ENCODE peak calls at places on chromosomes 3 and 15, in nine cellular contexts. One of them, this sample, is unnamed.
A peak's percentile ranks its signal among the peaks of the same experiment; 100 is the strongest.

GRCh38 chr3:184377882-184378445 is at the start of gene THPO:
- DNase-seq in mesothelial cell of epicardium: no peak
- DNase-seq in T-helper 9 cell: no peak
- DNase-seq in fibroblast of the aortic adventitia: no peak
- DNase-seq in NAMALWA: no peak
- DNase-seq in EL: no peak
- DNase-seq in NCI-H460: no peak
- DNase-seq in M059J: no peak
- DNase-seq in B cell: no peak
- DNase-seq in this sample: no peak

GRCh38 chr15:98715401-98715800 is 67.1 kb downstream of the IGF1R start:
- DNase-seq in mesothelial cell of epicardium: no peak
- DNase-seq in T-helper 9 cell: no peak
- DNase-seq in fibroblast of the aortic adventitia: peak; percentile 63
- DNase-seq in NAMALWA: no peak
- DNase-seq in EL: no peak
- DNase-seq in NCI-H460: no peak
- DNase-seq in M059J: no peak
- DNase-seq in B cell: no peak
- DNase-seq in this sample: no peak

GRCh38 chr15:101483476-101483875 is 6.0 kb downstream of the PCSK6 start:
- DNase-seq in mesothelial cell of epicardium: no peak
- DNase-seq in T-helper 9 cell: no peak
- DNase-seq in fibroblast of the aortic adventitia: no peak
- DNase-seq in NAMALWA: no peak
- DNase-seq in EL: no peak
- DNase-seq in NCI-H460: no peak
- DNase-seq in M059J: no peak
- DNase-seq in B cell: no peak
- DNase-seq in this sample: no peak

GRCh38 chr3:46472056-46472455 is 7.4 kb upstream of the LTF start:
- DNase-seq in mesothelial cell of epicardium: no peak
- DNase-seq in T-helper 9 cell: no peak
- DNase-seq in fibroblast of the aortic adventitia: no peak
- DNase-seq in NAMALWA: no peak
- DNase-seq in EL: no peak
- DNase-seq in NCI-H460: no peak
- DNase-seq in M059J: no peak
- DNase-seq in B cell: no peak
- DNase-seq in this sample: no peak

GRCh38 chr15:48265145-48265544 is 59.0 kb downstream of the SLC12A1 start:
- DNase-seq in mesothelial cell of epicardium: no peak
- DNase-seq in T-helper 9 cell: no peak
- DNase-seq in fibroblast of the aortic adventitia: no peak
- DNase-seq in NAMALWA: no peak
- DNase-seq in EL: no peak
- DNase-seq in NCI-H460: no peak
- DNase-seq in M059J: no peak
- DNase-seq in B cell: no peak
- DNase-seq in this sample: no peak

GRCh38 chr15:65963911-65964482 is 94.7 kb downstream of the RAB11A start:
- DNase-seq in mesothelial cell of epicardium: no peak
- DNase-seq in T-helper 9 cell: no peak
- DNase-seq in fibroblast of the aortic adventitia: no peak
- DNase-seq in NAMALWA: no peak
- DNase-seq in EL: no peak
- DNase-seq in NCI-H460: no peak
- DNase-seq in M059J: no peak
- DNase-seq in B cell: no peak
- DNase-seq in this sample: no peak

GRCh38 chr3:196694202-196694638 is 17.8 kb downstream of the CEP19 start:
- DNase-seq in mesothelial cell of epicardium: no peak
- DNase-seq in T-helper 9 cell: no peak
- DNase-seq in fibroblast of the aortic adventitia: peak; percentile 35
- DNase-seq in NAMALWA: peak; percentile 58
- DNase-seq in EL: peak; percentile 26
- DNase-seq in NCI-H460: no peak
- DNase-seq in M059J: peak; percentile 53
- DNase-seq in B cell: peak; percentile 49
- DNase-seq in this sample: no peak

GRCh38 chr15:67093146-67093874 is 27.9 kb downstream of the SMAD3 start:
- DNase-seq in mesothelial cell of epicardium: no peak
- DNase-seq in T-helper 9 cell: no peak
- DNase-seq in fibroblast of the aortic adventitia: no peak
- DNase-seq in NAMALWA: peak; percentile 85
- DNase-seq in EL: no peak
- DNase-seq in NCI-H460: no peak
- DNase-seq in M059J: no peak
- DNase-seq in B cell: peak; percentile 87
- DNase-seq in this sample: peak; percentile 52

GRCh38 chr15:60009124-60009523 is 5.0 kb downstream of the FOXB1 start:
- DNase-seq in mesothelial cell of epicardium: no peak
- DNase-seq in T-helper 9 cell: no peak
- DNase-seq in fibroblast of the aortic adventitia: no peak
- DNase-seq in NAMALWA: no peak
- DNase-seq in EL: no peak
- DNase-seq in NCI-H460: no peak
- DNase-seq in M059J: no peak
- DNase-seq in B cell: no peak
- DNase-seq in this sample: no peak

GRCh38 chr15:82398785-82399184 is 30.8 kb upstream of the GOLGA6L9 start:
- DNase-seq in mesothelial cell of epicardium: no peak
- DNase-seq in T-helper 9 cell: no peak
- DNase-seq in fibroblast of the aortic adventitia: no peak
- DNase-seq in NAMALWA: peak; percentile 19
- DNase-seq in EL: no peak
- DNase-seq in NCI-H460: no peak
- DNase-seq in M059J: no peak
- DNase-seq in B cell: no peak
- DNase-seq in this sample: no peak

GRCh38 chr15:74695597-74696397 is at the start of gene EDC3:
- DNase-seq in mesothelial cell of epicardium: peak; percentile 83
- DNase-seq in T-helper 9 cell: peak; percentile 87
- DNase-seq in fibroblast of the aortic adventitia: peak; percentile 79
- DNase-seq in NAMALWA: peak; percentile 94
- DNase-seq in EL: peak; percentile 85
- DNase-seq in NCI-H460: peak; percentile 73
- DNase-seq in M059J: peak; percentile 83
- DNase-seq in B cell: peak; percentile 89
- DNase-seq in this sample: peak; percentile 82

GRCh38 chr15:39946862-39947261 is 12.9 kb downstream of the EIF2AK4 start:
- DNase-seq in mesothelial cell of epicardium: no peak
- DNase-seq in T-helper 9 cell: no peak
- DNase-seq in fibroblast of the aortic adventitia: peak; percentile 16
- DNase-seq in NAMALWA: no peak
- DNase-seq in EL: peak; percentile 60
- DNase-seq in NCI-H460: no peak
- DNase-seq in M059J: peak; percentile 62
- DNase-seq in B cell: no peak
- DNase-seq in this sample: no peak

GRCh38 chr3:53702776-53703175 is 143.4 kb downstream of the CHDH start:
- DNase-seq in mesothelial cell of epicardium: no peak
- DNase-seq in T-helper 9 cell: no peak
- DNase-seq in fibroblast of the aortic adventitia: no peak
- DNase-seq in NAMALWA: no peak
- DNase-seq in EL: no peak
- DNase-seq in NCI-H460: no peak
- DNase-seq in M059J: no peak
- DNase-seq in B cell: no peak
- DNase-seq in this sample: no peak

GRCh38 chr15:65632780-65633384 is 11.1 kb downstream of the SLC24A1 start:
- DNase-seq in mesothelial cell of epicardium: no peak
- DNase-seq in T-helper 9 cell: no peak
- DNase-seq in fibroblast of the aortic adventitia: no peak
- DNase-seq in NAMALWA: no peak
- DNase-seq in EL: no peak
- DNase-seq in NCI-H460: no peak
- DNase-seq in M059J: no peak
- DNase-seq in B cell: no peak
- DNase-seq in this sample: no peak

GRCh38 chr3:11917051-11917450 is 70.4 kb upstream of the TAMM41 start:
- DNase-seq in mesothelial cell of epicardium: no peak
- DNase-seq in T-helper 9 cell: no peak
- DNase-seq in fibroblast of the aortic adventitia: no peak
- DNase-seq in NAMALWA: no peak
- DNase-seq in EL: no peak
- DNase-seq in NCI-H460: no peak
- DNase-seq in M059J: no peak
- DNase-seq in B cell: no peak
- DNase-seq in this sample: no peak

GRCh38 chr3:159263750-159264561 is 462.1 kb downstream of the MFSD1 start:
- DNase-seq in mesothelial cell of epicardium: no peak
- DNase-seq in T-helper 9 cell: no peak
- DNase-seq in fibroblast of the aortic adventitia: peak; percentile 73
- DNase-seq in NAMALWA: peak; percentile 67
- DNase-seq in EL: peak; percentile 68
- DNase-seq in NCI-H460: peak; percentile 36
- DNase-seq in M059J: peak; percentile 75
- DNase-seq in B cell: peak; percentile 16
- DNase-seq in this sample: peak; percentile 1

GRCh38 chr3:45904931-45905330 is 18.6 kb downstream of the CCR9 start:
- DNase-seq in mesothelial cell of epicardium: no peak
- DNase-seq in T-helper 9 cell: no peak
- DNase-seq in fibroblast of the aortic adventitia: no peak
- DNase-seq in NAMALWA: no peak
- DNase-seq in EL: no peak
- DNase-seq in NCI-H460: no peak
- DNase-seq in M059J: no peak
- DNase-seq in B cell: peak; percentile 42
- DNase-seq in this sample: peak; percentile 41

GRCh38 chr3:161274691-161275298 is 53.7 kb downstream of the NMD3 start:
- DNase-seq in mesothelial cell of epicardium: no peak
- DNase-seq in T-helper 9 cell: no peak
- DNase-seq in fibroblast of the aortic adventitia: peak; percentile 68
- DNase-seq in NAMALWA: peak; percentile 89
- DNase-seq in EL: peak; percentile 68
- DNase-seq in NCI-H460: peak; percentile 47
- DNase-seq in M059J: peak; percentile 71
- DNase-seq in B cell: peak; percentile 41
- DNase-seq in this sample: no peak

GRCh38 chr3:108486910-108487309 is 23.5 kb downstream of the MYH15 start:
- DNase-seq in mesothelial cell of epicardium: no peak
- DNase-seq in T-helper 9 cell: no peak
- DNase-seq in fibroblast of the aortic adventitia: peak; percentile 47
- DNase-seq in NAMALWA: no peak
- DNase-seq in EL: peak; percentile 28
- DNase-seq in NCI-H460: no peak
- DNase-seq in M059J: peak; percentile 53
- DNase-seq in B cell: no peak
- DNase-seq in this sample: no peak

GRCh38 chr3:179653777-179654117 is 907 bp downstream of the USP13 start:
- DNase-seq in mesothelial cell of epicardium: no peak
- DNase-seq in T-helper 9 cell: no peak
- DNase-seq in fibroblast of the aortic adventitia: no peak
- DNase-seq in NAMALWA: no peak
- DNase-seq in EL: no peak
- DNase-seq in NCI-H460: no peak
- DNase-seq in M059J: peak; percentile 40
- DNase-seq in B cell: no peak
- DNase-seq in this sample: no peak

GRCh38 chr15:48644827-48645557 is 517 bp downstream of the FBN1 start:
- DNase-seq in mesothelial cell of epicardium: peak; percentile 27
- DNase-seq in T-helper 9 cell: no peak
- DNase-seq in fibroblast of the aortic adventitia: peak; percentile 57
- DNase-seq in NAMALWA: peak; percentile 4
- DNase-seq in EL: peak; percentile 67
- DNase-seq in NCI-H460: peak; percentile 15
- DNase-seq in M059J: peak; percentile 67
- DNase-seq in B cell: peak; percentile 4
- DNase-seq in this sample: peak; percentile 64

GRCh38 chr3:126347543-126348161 is 9.6 kb downstream of the KLF15 start:
- DNase-seq in mesothelial cell of epicardium: peak; percentile 3
- DNase-seq in T-helper 9 cell: no peak
- DNase-seq in fibroblast of the aortic adventitia: no peak
- DNase-seq in NAMALWA: no peak
- DNase-seq in EL: no peak
- DNase-seq in NCI-H460: no peak
- DNase-seq in M059J: no peak
- DNase-seq in B cell: no peak
- DNase-seq in this sample: no peak

GRCh38 chr15:27358751-27359434 is 387.9 kb downstream of the GABRG3 start:
- DNase-seq in mesothelial cell of epicardium: no peak
- DNase-seq in T-helper 9 cell: no peak
- DNase-seq in fibroblast of the aortic adventitia: no peak
- DNase-seq in NAMALWA: peak; percentile 59
- DNase-seq in EL: no peak
- DNase-seq in NCI-H460: peak; percentile 21
- DNase-seq in M059J: no peak
- DNase-seq in B cell: no peak
- DNase-seq in this sample: no peak

GRCh38 chr3:188854395-188855149 is 317.2 kb upstream of the TPRG1 start:
- DNase-seq in mesothelial cell of epicardium: no peak
- DNase-seq in T-helper 9 cell: no peak
- DNase-seq in fibroblast of the aortic adventitia: peak; percentile 85
- DNase-seq in NAMALWA: no peak
- DNase-seq in EL: peak; percentile 23
- DNase-seq in NCI-H460: no peak
- DNase-seq in M059J: no peak
- DNase-seq in B cell: no peak
- DNase-seq in this sample: no peak

GRCh38 chr3:180804871-180805430 is 107.5 kb upstream of the FXR1 start:
- DNase-seq in mesothelial cell of epicardium: no peak
- DNase-seq in T-helper 9 cell: no peak
- DNase-seq in fibroblast of the aortic adventitia: peak; percentile 71
- DNase-seq in NAMALWA: no peak
- DNase-seq in EL: peak; percentile 47
- DNase-seq in NCI-H460: peak; percentile 2
- DNase-seq in M059J: peak; percentile 45
- DNase-seq in B cell: no peak
- DNase-seq in this sample: no peak

GRCh38 chr3:194598771-194599557 is 34.3 kb downstream of the TMEM44 start:
- DNase-seq in mesothelial cell of epicardium: no peak
- DNase-seq in T-helper 9 cell: no peak
- DNase-seq in fibroblast of the aortic adventitia: peak; percentile 90
- DNase-seq in NAMALWA: no peak
- DNase-seq in EL: peak; percentile 91
- DNase-seq in NCI-H460: no peak
- DNase-seq in M059J: peak; percentile 100
- DNase-seq in B cell: no peak
- DNase-seq in this sample: no peak

GRCh38 chr15:66862878-66863335 is 160.9 kb downstream of the SMAD6 start:
- DNase-seq in mesothelial cell of epicardium: peak; percentile 64
- DNase-seq in T-helper 9 cell: peak; percentile 62
- DNase-seq in fibroblast of the aortic adventitia: peak; percentile 96
- DNase-seq in NAMALWA: peak; percentile 92
- DNase-seq in EL: peak; percentile 89
- DNase-seq in NCI-H460: peak; percentile 87
- DNase-seq in M059J: peak; percentile 82
- DNase-seq in B cell: peak; percentile 89
- DNase-seq in this sample: peak; percentile 38

GRCh38 chr15:92611995-92612745 is 43.4 kb downstream of the FAM174B start:
- DNase-seq in mesothelial cell of epicardium: no peak
- DNase-seq in T-helper 9 cell: no peak
- DNase-seq in fibroblast of the aortic adventitia: no peak
- DNase-seq in NAMALWA: no peak
- DNase-seq in EL: no peak
- DNase-seq in NCI-H460: no peak
- DNase-seq in M059J: peak; percentile 19
- DNase-seq in B cell: no peak
- DNase-seq in this sample: no peak

GRCh38 chr3:99789322-99789721 is 28.3 kb upstream of the CMSS1 start:
- DNase-seq in mesothelial cell of epicardium: no peak
- DNase-seq in T-helper 9 cell: no peak
- DNase-seq in fibroblast of the aortic adventitia: peak; percentile 82
- DNase-seq in NAMALWA: peak; percentile 66
- DNase-seq in EL: peak; percentile 68
- DNase-seq in NCI-H460: peak; percentile 48
- DNase-seq in M059J: peak; percentile 75
- DNase-seq in B cell: peak; percentile 14
- DNase-seq in this sample: no peak

GRCh38 chr3:56001991-56002390 is 466.3 kb downstream of the ERC2 start:
- DNase-seq in mesothelial cell of epicardium: no peak
- DNase-seq in T-helper 9 cell: no peak
- DNase-seq in fibroblast of the aortic adventitia: no peak
- DNase-seq in NAMALWA: no peak
- DNase-seq in EL: no peak
- DNase-seq in NCI-H460: no peak
- DNase-seq in M059J: no peak
- DNase-seq in B cell: no peak
- DNase-seq in this sample: no peak

GRCh38 chr15:83396071-83396470 is 51.1 kb upstream of the SH3GL3 start:
- DNase-seq in mesothelial cell of epicardium: no peak
- DNase-seq in T-helper 9 cell: no peak
- DNase-seq in fibroblast of the aortic adventitia: no peak
- DNase-seq in NAMALWA: no peak
- DNase-seq in EL: no peak
- DNase-seq in NCI-H460: no peak
- DNase-seq in M059J: no peak
- DNase-seq in B cell: no peak
- DNase-seq in this sample: no peak